ENCODE peak calls at places on chromosomes 13 and 19, in eight cellular contexts. Q is GDM1; K is left ventricle myocardium inferior; O is stimulated activated CD8-positive, alpha-beta memory T cell treated with anti-CD3 and anti-CD28 coated beads, Interleukin-12 subunit alpha, Interleukin-12 subunit beta, amount 100 ng/mL, for 4 hours; V is D721Med; P is NCI-H1417 treated with DMSO at 0.1 percent for 48 hours; E is bronchial epithelial cell; D is HFFc6. A is an unnamed sample.

GRCh38 chr19:3367572-3368440 is 1.4 kb downstream of the NFIC start:
- DNase-seq in Q (no peak), K (no peak), O (no peak), V (no peak), P (no peak), E (no peak), D (no peak), A (no peak)

GRCh38 chr13:61002686-61003085 is 413.0 kb downstream of the PCDH20 start:
- DNase-seq in Q (no peak), K (no peak), O (no peak), V (no peak), P (no peak), E (no peak), D (no peak), A (no peak)

GRCh38 chr13:104318121-104318520 is 1251.9 kb upstream of the SLC10A2 start:
- DNase-seq in Q (no peak), K (no peak), O (no peak), V (no peak), P (no peak), E (peak; percentile 22), D (no peak), A (no peak)

GRCh38 chr19:46478356-46478986 is 7.1 kb upstream of the PNMA8A start:
- DNase-seq in Q (no peak), K (no peak), O (no peak), V (no peak), P (peak; percentile 40), E (no peak), D (peak; percentile 78), A (no peak)

GRCh38 chr13:43686557-43686956 is 100.2 kb downstream of the ENOX1 start:
- DNase-seq in Q (no peak), K (peak; percentile 64), O (no peak), V (no peak), P (no peak), E (peak; percentile 80), D (peak; percentile 87), A (peak; percentile 29)

GRCh38 chr13:106986033-106986484 is 418.1 kb upstream of the ARGLU1 start:
- DNase-seq in Q (no peak), K (peak; percentile 18), O (no peak), V (no peak), P (no peak), E (no peak), D (peak; percentile 1), A (no peak)

GRCh38 chr19:31185261-31185660 is 164.0 kb downstream of the TSHZ3 start:
- DNase-seq in Q (no peak), K (no peak), O (no peak), V (no peak), P (no peak), E (no peak), D (no peak), A (no peak)

GRCh38 chr13:41463823-41464602 is 6.7 kb downstream of the RGCC start:
- DNase-seq in Q (no peak), K (no peak), O (no peak), V (no peak), P (no peak), E (no peak), D (no peak), A (no peak)

GRCh38 chr19:49447485-49448431 is 3.9 kb downstream of the PIH1D1 start:
- DNase-seq in Q (peak; percentile 13), K (peak; percentile 45), O (no peak), V (no peak), P (no peak), E (no peak), D (no peak), A (no peak)

GRCh38 chr13:31046711-31047279 is 114.3 kb downstream of the TEX26 start:
- DNase-seq in Q (no peak), K (peak; percentile 24), O (no peak), V (no peak), P (peak; percentile 76), E (no peak), D (no peak), A (no peak)

GRCh38 chr19:42277821-42278809 is 9.1 kb downstream of the CIC start:
- DNase-seq in Q (no peak), K (no peak), O (no peak), V (no peak), P (no peak), E (peak; percentile 66), D (peak; percentile 59), A (peak; percentile 67)

GRCh38 chr13:53250272-53250875 is 221.8 kb downstream of the OLFM4 start:
- DNase-seq in Q (peak; percentile 43), K (no peak), O (no peak), V (no peak), P (peak; percentile 86), E (peak; percentile 73), D (peak; percentile 77), A (peak; percentile 53)

GRCh38 chr13:83515267-83515666 is 367.0 kb downstream of the SLITRK1 start:
- DNase-seq in Q (no peak), K (no peak), O (no peak), V (no peak), P (no peak), E (peak; percentile 76), D (peak; percentile 70), A (peak; percentile 23)

GRCh38 chr13:40653558-40654318 is 12.7 kb downstream of the FOXO1 start:
- DNase-seq in Q (no peak), K (no peak), O (no peak), V (no peak), P (no peak), E (no peak), D (no peak), A (no peak)

GRCh38 chr13:21060063-21060826 is 1.1 kb downstream of the LATS2 start:
- DNase-seq in Q (peak; percentile 44), K (peak; percentile 63), O (no peak), V (no peak), P (no peak), E (no peak), D (no peak), A (peak; percentile 30)

GRCh38 chr13:114110091-114110829 is 22.2 kb downstream of the RASA3 start:
- DNase-seq in Q (peak; percentile 84), K (no peak), O (no peak), V (no peak), P (no peak), E (no peak), D (no peak), A (no peak)

GRCh38 chr13:103983948-103984347 is 917.7 kb upstream of the SLC10A2 start:
- DNase-seq in Q (no peak), K (no peak), O (no peak), V (no peak), P (no peak), E (no peak), D (no peak), A (no peak)

GRCh38 chr13:44191504-44192171 is 182.0 kb upstream of the SERP2 start:
- DNase-seq in Q (no peak), K (no peak), O (no peak), V (no peak), P (no peak), E (peak; percentile 77), D (peak; percentile 61), A (peak; percentile 44)

GRCh38 chr13:30698023-30698422 is 37.3 kb upstream of the ALOX5AP start:
- DNase-seq in Q (no peak), K (no peak), O (no peak), V (no peak), P (no peak), E (no peak), D (peak; percentile 75), A (no peak)

GRCh38 chr13:19184176-19184575 is 2.6 kb upstream of the TUBA3C start:
- DNase-seq in Q (no peak), K (no peak), O (no peak), V (no peak), P (no peak), E (no peak), D (no peak), A (no peak)

GRCh38 chr19:1590641-1591397 is 1.8 kb downstream of the MBD3 start:
- DNase-seq in Q (no peak), K (no peak), O (no peak), V (no peak), P (no peak), E (no peak), D (no peak), A (no peak)

GRCh38 chr13:45102136-45102802 is 18.0 kb upstream of the GTF2F2 start:
- DNase-seq in Q (no peak), K (no peak), O (no peak), V (no peak), P (no peak), E (no peak), D (no peak), A (no peak)